ENCODE peak calls at places on chromosome 14, in four cellular contexts. S is transverse colon; T is left ventricle myocardium inferior; R is CD8-positive, alpha-beta memory T cell. C is an unnamed sample.
A peak's percentile ranks its signal among the peaks of the same experiment; 100 is the strongest.

GRCh38 chr14:35400707-35401421 is 3.7 kb downstream of the NFKBIA start:
- DNase-seq in S (peak; percentile 33), T (no peak), R (peak; percentile 26), C (peak; percentile 39)

GRCh38 chr14:92655802-92656201 is 92.6 kb downstream of the LGMN start:
- DNase-seq in S (no peak), T (no peak), R (no peak), C (no peak)

GRCh38 chr14:65421201-65421981 is 8.9 kb downstream of the FUT8 start:
- DNase-seq in S (no peak), T (no peak), R (no peak), C (no peak)

GRCh38 chr14:78178971-78179370 is 8.8 kb downstream of the NRXN3 start:
- DNase-seq in S (no peak), T (no peak), R (no peak), C (no peak)

GRCh38 chr14:77245820-77246219 is 25.2 kb downstream of the NGB start:
- DNase-seq in S (no peak), T (no peak), R (no peak), C (no peak)

GRCh38 chr14:34781242-34781641 is 66.8 kb upstream of the CFL2 start:
- DNase-seq in S (no peak), T (no peak), R (no peak), C (no peak)

GRCh38 chr14:95918466-95918865 is 41.8 kb downstream of the TUNAR start:
- DNase-seq in S (no peak), T (no peak), R (no peak), C (no peak)

GRCh38 chr14:52014601-52015267 is 25.4 kb downstream of the RTRAF start:
- DNase-seq in S (no peak), T (peak; percentile 65), R (no peak), C (no peak)

GRCh38 chr14:21054123-21054767 is 3.4 kb upstream of the RNASE8 start:
- DNase-seq in S (peak; percentile 58), T (no peak), R (no peak), C (no peak)

GRCh38 chr14:61476105-61476736 is 154.8 kb downstream of the PRKCH start:
- DNase-seq in S (no peak), T (no peak), R (no peak), C (no peak)

GRCh38 chr14:103101257-103101963 is 6.9 kb downstream of the EXOC3L4 start:
- DNase-seq in S (no peak), T (no peak), R (no peak), C (no peak)

GRCh38 chr14:103100281-103101121 is 6.0 kb downstream of the EXOC3L4 start:
- DNase-seq in S (peak; percentile 60), T (no peak), R (no peak), C (no peak)

GRCh38 chr14:103102689-103103260 is 8.2 kb downstream of the EXOC3L4 start:
- DNase-seq in S (no peak), T (no peak), R (no peak), C (no peak)

GRCh38 chr14:103103461-103104388 is 9.2 kb downstream of the EXOC3L4 start:
- DNase-seq in S (peak; percentile 84), T (peak; percentile 64), R (no peak), C (peak; percentile 72)

GRCh38 chr14:103101964-103102688 is 7.6 kb downstream of the EXOC3L4 start:
- DNase-seq in S (no peak), T (no peak), R (no peak), C (no peak)
- H3K4me3 ChIP-seq in S (no peak overlapping the region), T (peak overlapping the region; percentile 48), R (no peak overlapping the region), C (no peak overlapping the region)

DNA sequence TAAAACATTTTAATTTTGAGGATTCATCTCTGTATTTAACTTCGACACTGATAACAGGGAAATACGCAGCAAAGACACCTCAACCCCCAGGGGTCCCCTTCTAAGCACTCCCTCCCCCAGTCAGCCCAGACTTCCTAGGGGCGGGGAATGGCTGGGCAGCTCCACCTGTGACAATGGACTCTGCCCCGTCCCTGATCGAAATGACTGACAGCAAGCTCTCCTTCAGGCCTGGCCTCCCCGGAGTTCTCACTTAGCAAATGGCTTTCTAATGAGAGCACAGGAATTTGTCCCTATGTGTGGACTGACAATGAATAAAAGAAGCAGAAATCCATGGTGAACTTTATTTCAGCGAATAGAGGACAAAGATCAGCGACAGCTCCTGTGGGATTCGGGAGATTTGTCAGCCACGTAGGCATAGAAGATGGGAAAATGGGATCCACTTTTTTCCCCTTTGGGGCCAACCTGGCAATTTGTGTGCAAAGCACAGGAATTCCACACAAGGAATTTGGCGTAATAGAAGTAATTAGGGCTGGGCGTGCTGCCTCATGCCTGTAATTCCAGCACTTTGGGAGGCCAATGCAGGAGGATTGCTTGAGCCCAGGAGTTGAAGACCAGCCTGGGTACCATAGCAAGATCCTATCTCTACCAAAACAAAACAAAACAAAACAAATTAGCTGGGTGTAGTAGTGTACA is 63.8 kb downstream of the TNFAIP2 start:
- DNase-seq in S (peak; percentile 68), T (no peak), R (no peak), C (no peak)
- H3K4me3 ChIP-seq in S (no peak overlapping the region), T (no peak overlapping the region), R (no peak overlapping the region), C (no peak overlapping the region)

GRCh38 chr14:23407516-23408306 is at the start of gene MYH6:
- DNase-seq in S (no peak), T (no peak), R (no peak), C (no peak)
- H3K4me3 ChIP-seq in S (no peak within 1 kb of the TSS), T (peak within 1 kb of the TSS; percentile 65), R (no peak within 1 kb of the TSS), C (no peak within 1 kb of the TSS)

GRCh38 chr14:99660794-99661193 is 15.9 kb downstream of the HHIPL1 start:
- DNase-seq in S (no peak), T (no peak), R (no peak), C (no peak)
- H3K4me3 ChIP-seq in S (no peak overlapping the region), T (no peak overlapping the region), R (no peak overlapping the region), C (no peak overlapping the region)

DNA sequence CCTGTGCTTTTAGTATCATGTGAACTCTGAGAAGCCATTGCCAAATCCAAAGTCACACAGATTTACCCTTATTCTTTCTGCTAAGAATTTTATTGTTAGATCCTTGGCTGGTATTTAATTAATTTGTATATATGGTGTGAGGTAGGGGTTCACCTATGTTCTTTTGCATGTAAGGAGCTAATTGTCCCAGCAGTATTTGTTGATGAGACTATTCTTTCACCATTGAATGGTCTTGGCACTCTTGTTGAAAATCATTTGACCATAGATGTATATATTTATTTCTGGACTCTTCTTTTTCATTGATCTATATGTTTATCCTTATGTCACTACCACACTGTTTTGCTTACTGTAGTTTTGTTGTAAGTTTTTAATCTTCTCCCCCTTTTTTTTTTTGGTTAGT is 26.2 kb downstream of the G2E3 start:
- DNase-seq in S (no peak), T (no peak), R (no peak), C (no peak)
- H3K4me3 ChIP-seq in S (no peak overlapping the region), T (no peak overlapping the region), R (no peak overlapping the region), C (no peak overlapping the region)

GRCh38 chr14:84152452-84152851 is 1377.5 kb upstream of the FLRT2 start:
- DNase-seq in S (no peak), T (no peak), R (no peak), C (no peak)
- H3K4me3 ChIP-seq in S (no peak overlapping the region), T (no peak overlapping the region), R (no peak overlapping the region), C (no peak overlapping the region)

GRCh38 chr14:103043257-103043893 is 14.0 kb downstream of the CDC42BPB start:
- DNase-seq in S (no peak), T (no peak), R (no peak), C (no peak)

GRCh38 chr14:103045387-103045869 is 11.9 kb downstream of the CDC42BPB start:
- DNase-seq in S (no peak), T (no peak), R (no peak), C (no peak)

GRCh38 chr14:103041464-103041863 is 15.9 kb downstream of the CDC42BPB start:
- DNase-seq in S (no peak), T (no peak), R (no peak), C (no peak)
- H3K4me3 ChIP-seq in S (no peak overlapping the region), T (no peak overlapping the region), R (no peak overlapping the region), C (no peak overlapping the region)

GRCh38 chr14:74346341-74346740 is 1.9 kb upstream of the VRTN start:
- DNase-seq in S (no peak), T (no peak), R (no peak), C (no peak)
- H3K4me3 ChIP-seq in S (no peak overlapping the region), T (no peak overlapping the region), R (no peak overlapping the region), C (no peak overlapping the region)

GRCh38 chr14:75127903-75128595 is 1.2 kb upstream of the NEK9 start:
- DNase-seq in S (peak; percentile 36), T (no peak), R (no peak), C (no peak)
- H3K4me3 ChIP-seq in S (peak overlapping the region; percentile 74), T (peak overlapping the region; percentile 82), R (peak overlapping the region; percentile 4), C (peak overlapping the region; percentile 61)

GRCh38 chr14:102264775-102265174 is 40.2 kb downstream of the MOK start:
- DNase-seq in S (no peak), T (peak; percentile 52), R (no peak), C (peak; percentile 66)
- H3K4me3 ChIP-seq in S (no peak overlapping the region), T (peak overlapping the region; percentile 35), R (no peak overlapping the region), C (no peak overlapping the region)

C was measured in adrenal gland.